ENCODE peak calls at places on chromosomes 16 and 17, in six cellular contexts. One of them, this sample, is unnamed.

GRCh38 chr17:39920218-39921210 is 2.1 kb upstream of the GSDMB start:
- DNase-seq in keratinocyte: no peak
- DNase-seq in upper lobe of right lung: no peak
- DNase-seq in esophagus squamous epithelium: no peak
- DNase-seq in tibial nerve: no peak
- DNase-seq in CD4-positive, alpha-beta T cell: peak
- DNase-seq in this sample: no peak

GRCh38 chr17:6048486-6048885 is 21.7 kb upstream of the WSCD1 start:
- DNase-seq in keratinocyte: no peak
- DNase-seq in upper lobe of right lung: no peak
- DNase-seq in CD4-positive, alpha-beta T cell: no peak
- DNase-seq in tibial nerve: no peak
- DNase-seq in esophagus squamous epithelium: no peak
- DNase-seq in this sample: no peak

GRCh38 chr16:27795992-27796614 is 246.2 kb downstream of the KATNIP start:
- DNase-seq in keratinocyte: no peak
- DNase-seq in CD4-positive, alpha-beta T cell: no peak
- DNase-seq in tibial nerve: no peak
- DNase-seq in upper lobe of right lung: no peak
- DNase-seq in esophagus squamous epithelium: no peak
- DNase-seq in this sample: no peak

GRCh38 chr17:77882481-77883212 is 75.9 kb upstream of the TNRC6C start:
- DNase-seq in tibial nerve: no peak
- DNase-seq in CD4-positive, alpha-beta T cell: peak
- DNase-seq in esophagus squamous epithelium: no peak
- DNase-seq in keratinocyte: no peak
- DNase-seq in upper lobe of right lung: no peak
- DNase-seq in this sample: no peak

GRCh38 chr17:79022507-79022991 is 1.4 kb upstream of the C1QTNF1 start:
- DNase-seq in tibial nerve: peak
- DNase-seq in upper lobe of right lung: peak
- DNase-seq in esophagus squamous epithelium: no peak
- DNase-seq in keratinocyte: no peak
- DNase-seq in CD4-positive, alpha-beta T cell: no peak
- DNase-seq in this sample: no peak

GRCh38 chr16:25606069-25606468 is 85.7 kb upstream of the HS3ST4 start:
- DNase-seq in esophagus squamous epithelium: no peak
- DNase-seq in tibial nerve: no peak
- DNase-seq in keratinocyte: no peak
- DNase-seq in CD4-positive, alpha-beta T cell: no peak
- DNase-seq in upper lobe of right lung: no peak
- DNase-seq in this sample: no peak

GRCh38 chr17:951388-952132 is 28.0 kb downstream of the NXN start:
- DNase-seq in keratinocyte: no peak
- DNase-seq in tibial nerve: no peak
- DNase-seq in CD4-positive, alpha-beta T cell: no peak
- DNase-seq in upper lobe of right lung: no peak
- DNase-seq in esophagus squamous epithelium: no peak
- DNase-seq in this sample: no peak

GRCh38 chr16:17105239-17105721 is 365.5 kb downstream of the XYLT1 start:
- DNase-seq in CD4-positive, alpha-beta T cell: no peak
- DNase-seq in tibial nerve: no peak
- DNase-seq in keratinocyte: no peak
- DNase-seq in esophagus squamous epithelium: no peak
- DNase-seq in upper lobe of right lung: no peak
- DNase-seq in this sample: no peak

GRCh38 chr16:66346221-66346620 is 20.3 kb upstream of the CDH5 start:
- DNase-seq in CD4-positive, alpha-beta T cell: no peak
- DNase-seq in esophagus squamous epithelium: no peak
- DNase-seq in keratinocyte: no peak
- DNase-seq in upper lobe of right lung: no peak
- DNase-seq in tibial nerve: no peak
- DNase-seq in this sample: no peak

GRCh38 chr17:14471052-14471451 is 170.2 kb downstream of the HS3ST3B1 start:
- DNase-seq in CD4-positive, alpha-beta T cell: no peak
- DNase-seq in esophagus squamous epithelium: no peak
- DNase-seq in upper lobe of right lung: no peak
- DNase-seq in tibial nerve: no peak
- DNase-seq in keratinocyte: no peak
- DNase-seq in this sample: peak

GRCh38 chr16:86117756-86118155 is 218.8 kb downstream of the IRF8 start:
- DNase-seq in tibial nerve: no peak
- DNase-seq in CD4-positive, alpha-beta T cell: no peak
- DNase-seq in upper lobe of right lung: no peak
- DNase-seq in keratinocyte: no peak
- DNase-seq in esophagus squamous epithelium: no peak
- DNase-seq in this sample: no peak

DNA sequence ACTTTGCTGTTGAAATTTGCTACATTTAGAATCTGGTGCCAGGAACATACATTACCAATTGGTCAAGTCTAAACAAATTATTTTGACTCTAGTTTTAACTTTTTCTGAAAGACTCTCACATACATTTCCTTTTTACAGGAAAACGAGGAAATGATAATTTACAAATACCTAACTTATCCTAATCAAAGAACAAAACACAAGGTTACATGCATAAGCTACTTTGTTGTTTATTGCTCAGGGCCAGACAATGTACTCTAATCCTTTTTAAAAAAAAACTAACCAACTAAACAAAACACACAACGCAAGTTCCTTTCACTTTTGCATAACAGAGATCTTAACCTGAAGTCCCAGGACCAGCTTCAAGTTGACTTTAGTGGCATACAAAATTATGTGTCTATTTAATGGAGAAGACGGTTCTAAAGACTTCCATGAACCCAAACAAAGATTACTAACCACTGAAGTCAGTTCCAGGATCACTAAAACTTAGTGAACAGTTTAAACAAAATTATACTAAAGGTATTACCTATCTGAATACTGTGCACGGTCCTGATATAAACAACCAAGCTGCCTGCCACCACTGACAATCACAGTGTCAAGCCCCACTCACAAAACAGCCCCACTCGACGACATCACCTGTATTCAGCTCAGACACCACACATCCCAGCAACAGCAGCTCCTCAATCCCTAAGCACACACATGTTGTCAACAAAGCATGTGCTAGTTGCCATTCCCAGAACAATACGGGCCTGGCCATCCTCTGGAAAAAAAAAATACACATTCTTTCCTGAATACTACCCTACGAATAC is 1.9 kb downstream of the ZNF652 start:
- DNase-seq in tibial nerve: no peak
- DNase-seq in upper lobe of right lung: no peak
- DNase-seq in esophagus squamous epithelium: no peak
- DNase-seq in keratinocyte: no peak
- DNase-seq in CD4-positive, alpha-beta T cell: no peak
- DNase-seq in this sample: no peak
- H3K27ac ChIP-seq in tibial nerve: no peak
- H3K27ac ChIP-seq in upper lobe of right lung: peak
- H3K27ac ChIP-seq in esophagus squamous epithelium: peak
- H3K27ac ChIP-seq in keratinocyte: peak
- H3K27ac ChIP-seq in CD4-positive, alpha-beta T cell: peak
- H3K27ac ChIP-seq in this sample: peak

GRCh38 chr17:49450181-49450580 is 35.5 kb upstream of the PHB1 start:
- DNase-seq in esophagus squamous epithelium: no peak
- DNase-seq in tibial nerve: no peak
- DNase-seq in CD4-positive, alpha-beta T cell: no peak
- DNase-seq in upper lobe of right lung: no peak
- DNase-seq in keratinocyte: no peak
- DNase-seq in this sample: no peak

GRCh38 chr17:49455226-49455968 is 39.7 kb upstream of the NGFR start:
- DNase-seq in keratinocyte: no peak
- DNase-seq in CD4-positive, alpha-beta T cell: no peak
- DNase-seq in upper lobe of right lung: no peak
- DNase-seq in tibial nerve: no peak
- DNase-seq in esophagus squamous epithelium: no peak
- DNase-seq in this sample: no peak

GRCh38 chr17:49450735-49451134 is 36.1 kb upstream of the PHB1 start:
- DNase-seq in esophagus squamous epithelium: no peak
- DNase-seq in keratinocyte: no peak
- DNase-seq in CD4-positive, alpha-beta T cell: no peak
- DNase-seq in tibial nerve: no peak
- DNase-seq in upper lobe of right lung: no peak
- DNase-seq in this sample: no peak

GRCh38 chr17:49454050-49454449 is 39.4 kb upstream of the PHB1 start:
- DNase-seq in tibial nerve: peak
- DNase-seq in esophagus squamous epithelium: no peak
- DNase-seq in upper lobe of right lung: no peak
- DNase-seq in keratinocyte: no peak
- DNase-seq in CD4-positive, alpha-beta T cell: no peak
- DNase-seq in this sample: no peak

GRCh38 chr17:49452173-49452572 is 37.5 kb upstream of the PHB1 start:
- DNase-seq in CD4-positive, alpha-beta T cell: no peak
- DNase-seq in upper lobe of right lung: no peak
- DNase-seq in esophagus squamous epithelium: no peak
- DNase-seq in keratinocyte: no peak
- DNase-seq in tibial nerve: no peak
- DNase-seq in this sample: no peak
- H3K27ac ChIP-seq in CD4-positive, alpha-beta T cell: no peak
- H3K27ac ChIP-seq in upper lobe of right lung: no peak
- H3K27ac ChIP-seq in esophagus squamous epithelium: no peak
- H3K27ac ChIP-seq in keratinocyte: no peak
- H3K27ac ChIP-seq in tibial nerve: no peak
- H3K27ac ChIP-seq in this sample: no peak

GRCh38 chr16:23448392-23448791 is 4.6 kb downstream of the COG7 start:
- DNase-seq in esophagus squamous epithelium: no peak
- DNase-seq in keratinocyte: no peak
- DNase-seq in tibial nerve: no peak
- DNase-seq in upper lobe of right lung: no peak
- DNase-seq in CD4-positive, alpha-beta T cell: no peak
- DNase-seq in this sample: no peak

GRCh38 chr16:23453338-23454052 is 506 bp upstream of the COG7 start:
- DNase-seq in upper lobe of right lung: no peak
- DNase-seq in keratinocyte: no peak
- DNase-seq in esophagus squamous epithelium: no peak
- DNase-seq in tibial nerve: no peak
- DNase-seq in CD4-positive, alpha-beta T cell: no peak
- DNase-seq in this sample: no peak

GRCh38 chr16:23452221-23452571 is 793 bp downstream of the COG7 start:
- DNase-seq in esophagus squamous epithelium: no peak
- DNase-seq in keratinocyte: no peak
- DNase-seq in CD4-positive, alpha-beta T cell: no peak
- DNase-seq in tibial nerve: no peak
- DNase-seq in upper lobe of right lung: no peak
- DNase-seq in this sample: no peak

DNA sequence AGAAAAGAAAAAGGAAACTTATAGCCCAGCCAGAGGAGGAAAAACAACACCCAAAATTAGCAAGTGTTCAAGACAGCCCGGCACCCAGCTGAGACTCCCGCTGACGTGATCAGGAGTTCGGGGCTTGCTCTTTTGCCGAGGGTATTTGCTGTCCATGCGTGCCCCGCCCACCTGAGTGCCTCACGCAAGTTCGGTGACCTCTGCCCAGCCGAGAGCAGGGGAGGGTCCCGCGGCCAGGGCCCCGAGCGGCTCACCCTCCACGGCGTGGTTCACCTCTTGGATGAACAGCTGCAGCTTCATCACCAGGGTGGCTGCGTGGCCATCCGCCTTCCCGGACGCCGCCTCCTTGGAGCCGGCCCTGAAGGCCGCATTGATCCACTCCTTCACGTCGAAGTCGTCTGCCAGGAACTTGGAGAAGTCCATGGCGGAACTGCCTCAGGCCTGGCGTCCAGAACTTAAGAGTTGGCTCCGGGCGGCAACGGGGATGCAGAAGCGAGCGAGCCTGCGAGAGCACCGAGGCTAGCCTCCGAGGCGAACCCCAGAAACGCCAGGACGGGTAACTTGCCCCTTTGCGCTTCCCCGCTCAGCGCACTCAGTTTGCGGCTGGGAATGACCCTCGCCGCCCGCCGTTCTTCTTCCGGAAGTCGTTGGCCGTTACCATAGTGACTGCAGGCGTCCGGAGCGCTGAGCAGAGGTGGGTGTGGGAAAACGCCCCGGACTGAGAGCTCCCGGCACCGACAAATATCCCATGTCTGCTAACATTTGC is at the start of gene COG7:
- DNase-seq in CD4-positive, alpha-beta T cell: peak
- DNase-seq in upper lobe of right lung: peak
- DNase-seq in esophagus squamous epithelium: peak
- DNase-seq in keratinocyte: peak
- DNase-seq in tibial nerve: peak
- DNase-seq in this sample: peak
- H3K27ac ChIP-seq in CD4-positive, alpha-beta T cell: no peak
- H3K27ac ChIP-seq in upper lobe of right lung: peak
- H3K27ac ChIP-seq in esophagus squamous epithelium: peak
- H3K27ac ChIP-seq in keratinocyte: peak
- H3K27ac ChIP-seq in tibial nerve: peak
- H3K27ac ChIP-seq in this sample: peak

DNA sequence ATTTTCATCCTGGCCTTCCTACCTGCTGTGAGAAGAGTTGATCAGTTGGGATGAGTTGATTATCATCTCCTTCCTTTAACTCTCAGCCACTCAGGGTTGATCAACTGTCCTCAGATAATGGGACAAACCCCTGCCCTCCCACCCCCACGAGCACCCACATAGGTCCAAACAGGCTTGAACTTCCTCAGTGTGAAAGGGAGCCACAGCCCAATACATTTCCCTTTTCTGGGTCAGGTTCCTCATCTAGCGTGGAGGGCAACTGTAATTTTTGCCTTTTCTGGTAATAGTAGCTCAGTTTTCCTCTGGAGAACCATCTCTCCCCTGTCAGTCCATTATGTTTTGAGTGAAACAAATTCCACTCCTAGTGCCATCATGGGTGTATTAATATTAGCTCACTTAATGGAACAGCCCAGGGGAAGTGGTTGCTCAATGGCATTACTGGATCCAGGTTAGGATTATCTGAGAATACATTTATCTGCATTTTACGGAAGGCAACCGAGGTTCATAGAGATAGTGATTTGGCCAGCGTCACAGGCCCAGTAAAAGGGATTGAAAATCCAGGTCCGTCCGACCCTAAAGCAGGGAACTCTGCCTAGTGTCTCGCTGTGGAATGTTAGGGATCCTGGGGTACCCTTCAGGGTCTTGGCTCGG is 476 bp upstream of the LPCAT2 start:
- DNase-seq in keratinocyte: no peak
- DNase-seq in esophagus squamous epithelium: no peak
- DNase-seq in upper lobe of right lung: no peak
- DNase-seq in CD4-positive, alpha-beta T cell: no peak
- DNase-seq in tibial nerve: no peak
- DNase-seq in this sample: no peak
- H3K27ac ChIP-seq in keratinocyte: peak
- H3K27ac ChIP-seq in esophagus squamous epithelium: peak
- H3K27ac ChIP-seq in upper lobe of right lung: peak
- H3K27ac ChIP-seq in CD4-positive, alpha-beta T cell: no peak
- H3K27ac ChIP-seq in tibial nerve: peak
- H3K27ac ChIP-seq in this sample: peak

DNA sequence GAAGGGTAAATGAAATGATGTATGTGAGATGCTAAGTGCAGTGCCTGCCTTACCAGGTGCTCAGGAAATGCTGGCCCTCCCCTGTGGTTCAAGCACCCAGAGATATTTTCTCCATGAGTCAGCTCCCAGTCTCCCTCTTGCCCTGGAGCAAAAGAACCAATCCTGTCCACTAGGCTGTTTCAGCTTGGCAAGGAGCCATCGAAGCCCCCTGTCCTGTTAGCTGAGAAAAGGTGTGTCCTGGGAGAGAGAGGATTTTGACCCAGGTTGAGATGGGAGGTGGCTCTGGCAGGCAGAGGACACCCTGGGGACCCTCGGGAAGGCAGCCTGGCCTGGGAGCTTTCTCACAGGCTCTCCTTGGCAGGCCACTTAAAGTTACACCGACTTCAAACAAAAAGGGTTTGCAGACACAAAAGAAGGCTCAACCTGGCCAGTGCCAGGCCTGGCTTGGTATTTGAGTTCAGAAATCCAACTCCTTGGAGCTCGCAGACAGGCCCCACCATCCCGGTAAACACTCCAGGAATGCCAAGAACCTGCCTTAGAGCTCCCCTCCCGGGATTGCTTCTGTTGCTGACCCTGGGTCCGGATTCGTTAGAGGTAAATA is 29.6 kb downstream of the NTN1 start:
- DNase-seq in CD4-positive, alpha-beta T cell: no peak
- DNase-seq in esophagus squamous epithelium: no peak
- DNase-seq in tibial nerve: no peak
- DNase-seq in keratinocyte: peak
- DNase-seq in upper lobe of right lung: no peak
- DNase-seq in this sample: no peak
- H3K27ac ChIP-seq in CD4-positive, alpha-beta T cell: no peak
- H3K27ac ChIP-seq in esophagus squamous epithelium: no peak
- H3K27ac ChIP-seq in tibial nerve: no peak
- H3K27ac ChIP-seq in keratinocyte: peak
- H3K27ac ChIP-seq in upper lobe of right lung: no peak
- H3K27ac ChIP-seq in this sample: peak